ENCODE peak calls at places on chromosome 20, in four cellular contexts. F is K562, E is hepatocyte, C is tibial artery. O is an unnamed sample.

GRCh38 chr20:10404023-10404628 is 29.9 kb downstream of the MKKS start:
- DNase-seq in F (no peak), E (no peak), C (no peak), O (no peak)

GRCh38 chr20:34579936-34580587 is 21.5 kb downstream of the MAP1LC3A start:
- DNase-seq in F (no peak), E (no peak), C (no peak), O (no peak)

GRCh38 chr20:20436689-20437088 is 68.8 kb downstream of the INSM1 start:
- DNase-seq in F (no peak), E (no peak), C (no peak), O (no peak)

GRCh38 chr20:17662333-17663039 is 19.6 kb downstream of the RRBP1 start:
- DNase-seq in F (no peak), E (no peak), C (peak; percentile 82), O (no peak)

GRCh38 chr20:16709017-16709416 is 20.8 kb upstream of the SNRPB2 start:
- DNase-seq in F (no peak), E (no peak), C (no peak), O (no peak)

GRCh38 chr20:61253640-61254511 is 1.8 kb downstream of the CDH4 start:
- DNase-seq in F (no peak), E (peak; percentile 23), C (no peak), O (no peak)

GRCh38 chr20:32893878-32894483 is 35.3 kb downstream of the EFCAB8 start:
- DNase-seq in F (peak; percentile 59), E (no peak), C (no peak), O (no peak)

GRCh38 chr20:41173161-41173721 is 35.9 kb downstream of the PLCG1 start:
- DNase-seq in F (peak; percentile 80), E (peak; percentile 82), C (peak; percentile 93), O (peak; percentile 58)

GRCh38 chr20:10634683-10635411 is 39.0 kb downstream of the JAG1 start:
- DNase-seq in F (no peak), E (no peak), C (peak; percentile 70), O (no peak)

GRCh38 chr20:38211200-38212097 is 46.4 kb upstream of the TGM2 start:
- DNase-seq in F (no peak), E (no peak), C (peak; percentile 85), O (no peak)

GRCh38 chr20:38258545-38259223 is 1.9 kb downstream of the KIAA1755 start:
- DNase-seq in F (no peak), E (no peak), C (peak; percentile 56), O (no peak)

GRCh38 chr20:38180781-38181180 is 15.7 kb upstream of the TGM2 start:
- DNase-seq in F (no peak), E (no peak), C (no peak), O (no peak)

GRCh38 chr20:54335299-54335698 is 127.4 kb downstream of the PFDN4 start:
- DNase-seq in F (no peak), E (no peak), C (no peak), O (no peak)

GRCh38 chr20:576156-576555 is 32.6 kb upstream of the CSNK2A1 start:
- DNase-seq in F (no peak), E (no peak), C (no peak), O (no peak)

GRCh38 chr20:10940941-10941340 is 267.1 kb upstream of the JAG1 start:
- DNase-seq in F (no peak), E (no peak), C (no peak), O (no peak)

GRCh38 chr20:5279661-5280060 is 37.1 kb downstream of the PROKR2 start:
- DNase-seq in F (no peak), E (no peak), C (no peak), O (no peak)

GRCh38 chr20:57540889-57541288 is 15.9 kb upstream of the CTCFL start:
- DNase-seq in F (no peak), E (no peak), C (peak; percentile 45), O (no peak)

GRCh38 chr20:10398834-10399369 is 35.1 kb downstream of the MKKS start:
- DNase-seq in F (no peak), E (no peak), C (no peak), O (no peak)

GRCh38 chr20:17809714-17810631 is 110.2 kb downstream of the BANF2 start:
- DNase-seq in F (no peak), E (peak; percentile 37), C (peak; percentile 40), O (no peak)

GRCh38 chr20:45545754-45546453 is 1.3 kb downstream of the EPPIN start:
- DNase-seq in F (peak; percentile 28), E (peak; percentile 40), C (no peak), O (no peak)

GRCh38 chr20:56934888-56935287 is 305.8 kb downstream of the TFAP2C start:
- DNase-seq in F (no peak), E (no peak), C (no peak), O (no peak)

DNA sequence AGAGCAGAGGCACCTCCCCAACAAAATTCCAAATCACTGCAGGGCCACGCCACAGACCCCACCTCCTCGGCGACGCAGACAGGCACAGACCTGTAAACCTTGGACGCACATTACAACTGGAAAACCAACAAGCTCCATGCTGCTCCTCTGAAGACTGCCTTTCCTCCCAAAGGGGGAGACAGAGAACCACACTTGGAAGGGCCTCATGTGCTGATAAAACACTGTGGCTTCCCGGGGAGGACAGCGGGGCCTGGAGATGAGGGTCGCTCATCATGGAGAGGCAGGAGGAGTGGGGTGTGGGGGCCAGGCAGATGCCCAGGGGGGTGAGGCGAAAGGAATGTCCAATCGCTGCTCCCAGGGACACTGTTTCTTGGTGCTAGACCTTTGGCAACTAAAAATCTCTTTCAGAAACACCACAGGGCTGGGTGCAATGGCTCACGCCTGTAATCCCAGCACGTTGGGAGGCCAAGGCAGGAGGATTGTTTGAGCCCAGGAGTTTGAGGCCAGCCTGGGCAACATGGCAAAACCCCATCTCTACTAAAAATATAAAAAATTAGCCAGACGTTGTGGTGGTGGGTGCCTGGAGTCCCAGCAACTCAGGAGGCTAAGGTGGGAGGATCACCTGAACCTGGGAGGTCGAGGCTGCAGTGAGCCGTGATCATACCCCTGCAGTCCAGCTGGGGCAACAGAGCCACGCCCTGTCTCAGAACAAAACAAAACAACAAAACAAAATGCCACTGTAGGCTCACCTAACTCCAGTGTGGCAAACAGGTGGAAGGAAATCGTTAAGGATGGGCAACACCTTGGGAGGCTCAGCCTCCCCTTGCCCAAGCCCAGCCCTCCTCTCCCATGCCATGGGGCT is 53.8 kb downstream of the ABHD12 start:
- DNase-seq in F (no peak), E (peak; percentile 47), C (no peak), O (no peak)
- TF ChIP-seq CTCF in F (peak; percentile 44), E (peak; percentile 44), C (peak; percentile 13), O (no peak)

DNA sequence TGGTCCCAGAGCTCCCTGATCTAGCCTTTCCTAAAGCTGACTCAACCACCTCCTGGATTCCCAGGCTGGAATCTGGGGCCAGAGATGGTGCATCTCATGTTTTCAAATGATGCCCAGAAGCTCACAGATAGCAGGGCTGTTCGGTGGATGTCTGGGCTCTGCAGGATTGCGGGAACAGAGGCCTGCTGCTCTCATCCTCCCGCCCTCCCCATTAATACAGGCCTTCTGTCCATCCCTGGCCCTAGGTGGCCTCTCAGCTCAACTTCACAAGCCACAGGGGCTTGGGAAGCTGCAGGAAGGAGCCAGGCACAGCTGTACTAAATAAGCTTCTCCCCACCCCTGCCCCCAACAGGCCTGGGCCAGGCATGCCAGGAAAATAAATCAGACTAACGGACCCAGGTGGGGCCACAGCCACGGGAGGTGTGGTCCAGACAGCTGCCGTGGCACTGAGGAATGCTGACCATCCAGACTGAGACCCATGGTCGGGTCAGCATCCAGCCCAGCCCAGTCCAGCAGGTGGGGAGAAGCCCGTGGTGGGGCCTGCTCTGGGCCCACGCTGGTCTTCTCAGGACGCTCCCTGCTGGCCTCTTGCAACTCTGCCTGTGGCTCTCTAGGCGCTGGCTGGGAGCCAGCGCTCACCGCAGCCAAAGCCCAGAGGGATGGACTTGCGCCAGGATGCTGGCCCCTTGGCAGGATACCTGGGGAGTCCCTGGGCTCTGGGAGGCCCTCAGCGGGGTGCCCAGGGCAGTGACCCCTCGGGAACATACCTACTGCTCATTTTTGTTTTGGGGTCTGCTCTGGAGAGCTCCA is 8.5 kb upstream of the YTHDF1 start:
- DNase-seq in F (peak; percentile 57), E (peak; percentile 66), C (no peak), O (no peak)
- TF ChIP-seq CTCF in F (peak; percentile 51), E (peak; percentile 13), C (no peak), O (no peak)

GRCh38 chr20:51272392-51272791 is 249.5 kb upstream of the KCNG1 start:
- DNase-seq in F (no peak), E (no peak), C (no peak), O (no peak)

GRCh38 chr20:51276331-51276730 is 253.4 kb upstream of the KCNG1 start:
- DNase-seq in F (no peak), E (no peak), C (no peak), O (no peak)

GRCh38 chr20:51275816-51276215 is 252.9 kb upstream of the KCNG1 start:
- DNase-seq in F (no peak), E (no peak), C (no peak), O (no peak)

GRCh38 chr20:51277961-51278360 is 255.1 kb upstream of the KCNG1 start:
- DNase-seq in F (no peak), E (no peak), C (no peak), O (no peak)

DNA sequence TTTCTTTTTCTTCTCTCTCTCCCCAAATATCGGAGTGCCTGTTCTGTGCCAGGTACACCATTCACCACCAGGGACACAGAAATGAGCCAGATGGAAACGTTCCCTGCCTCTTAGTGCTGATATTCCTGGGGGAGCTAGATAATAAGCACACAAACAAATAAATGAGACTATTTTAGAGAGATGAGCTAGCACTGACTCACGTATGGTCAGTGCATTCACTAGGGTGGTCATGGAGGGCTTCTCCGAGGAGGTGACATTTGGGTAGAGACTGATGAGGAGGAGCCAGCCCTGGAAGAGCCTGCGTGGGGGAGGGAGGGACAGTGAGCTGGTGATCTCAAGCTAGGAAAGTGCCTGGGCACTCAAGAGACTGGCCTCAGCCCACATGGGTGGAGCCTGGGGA is 252.3 kb upstream of the KCNG1 start:
- DNase-seq in F (no peak), E (no peak), C (no peak), O (no peak)
- TF ChIP-seq CTCF in F (no peak), E (no peak), C (no peak), O (no peak)

DNA sequence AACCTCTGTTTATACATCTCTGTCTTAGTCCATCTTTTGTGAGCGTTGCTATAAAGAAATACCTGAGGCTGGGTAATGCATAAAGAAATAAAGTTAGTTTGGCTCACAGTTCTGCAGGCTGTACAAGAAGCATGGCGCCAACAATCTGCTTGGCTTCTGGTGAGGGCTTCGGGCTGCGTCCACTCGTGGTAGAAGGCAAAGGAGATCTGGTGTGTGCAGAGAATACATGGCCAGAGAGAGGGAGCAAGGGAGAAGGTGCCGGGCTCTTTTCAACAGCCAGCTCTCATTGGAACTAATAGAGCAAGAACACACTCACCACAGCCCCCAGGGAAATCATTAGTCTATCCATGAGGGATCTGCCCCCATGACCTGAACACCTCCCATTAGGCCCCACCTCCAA is 100.3 kb upstream of the SRSF6 start:
- DNase-seq in F (no peak), E (no peak), C (no peak), O (no peak)
- TF ChIP-seq CTCF in F (no peak), E (no peak), C (no peak), O (no peak)

GRCh38 chr20:62516345-62516744 is 40.5 kb upstream of the GATA5 start:
- DNase-seq in F (peak; percentile 76), E (no peak), C (no peak), O (no peak)
- TF ChIP-seq CTCF in F (peak; percentile 91), E (peak; percentile 25), C (no peak), O (no peak)

O was measured in natural killer cell.